ENCODE peak calls at places on chromosomes 11 and 22, in five cellular contexts. One of them, this sample, is unnamed.

GRCh38 chr22:48955351-48956311 is 872.0 kb downstream of the BRD1 start:
- DNase-seq in heart right ventricle: no peak
- DNase-seq in astrocyte of the spinal cord: no peak
- DNase-seq in thoracic aorta: no peak
- DNase-seq in OCI-LY7: no peak
- DNase-seq in this sample: no peak

GRCh38 chr11:65663634-65664200 is 1.0 kb upstream of the RELA start:
- DNase-seq in thoracic aorta: no peak
- DNase-seq in astrocyte of the spinal cord: no peak
- DNase-seq in OCI-LY7: peak
- DNase-seq in heart right ventricle: peak
- DNase-seq in this sample: no peak

GRCh38 chr22:21070690-21071615 is 25.2 kb downstream of the LRRC74B start:
- DNase-seq in thoracic aorta: no peak
- DNase-seq in OCI-LY7: no peak
- DNase-seq in heart right ventricle: no peak
- DNase-seq in astrocyte of the spinal cord: no peak
- DNase-seq in this sample: no peak

GRCh38 chr11:16981651-16982194 is 32.5 kb downstream of the PLEKHA7 start:
- DNase-seq in OCI-LY7: no peak
- DNase-seq in astrocyte of the spinal cord: peak
- DNase-seq in thoracic aorta: no peak
- DNase-seq in heart right ventricle: no peak
- DNase-seq in this sample: peak

GRCh38 chr11:102166175-102166574 is 55.9 kb downstream of the YAP1 start:
- DNase-seq in thoracic aorta: no peak
- DNase-seq in heart right ventricle: no peak
- DNase-seq in OCI-LY7: no peak
- DNase-seq in astrocyte of the spinal cord: no peak
- DNase-seq in this sample: no peak

GRCh38 chr11:34346551-34346950 is 11.3 kb downstream of the ABTB2 start:
- DNase-seq in astrocyte of the spinal cord: no peak
- DNase-seq in OCI-LY7: no peak
- DNase-seq in thoracic aorta: no peak
- DNase-seq in heart right ventricle: no peak
- DNase-seq in this sample: no peak

GRCh38 chr11:91926967-91927366 is 297.7 kb upstream of the FAT3 start:
- DNase-seq in thoracic aorta: no peak
- DNase-seq in OCI-LY7: no peak
- DNase-seq in astrocyte of the spinal cord: peak
- DNase-seq in heart right ventricle: peak
- DNase-seq in this sample: no peak

GRCh38 chr11:64048042-64048854 is 12.5 kb downstream of the FLRT1 start:
- DNase-seq in astrocyte of the spinal cord: no peak
- DNase-seq in heart right ventricle: no peak
- DNase-seq in OCI-LY7: no peak
- DNase-seq in thoracic aorta: no peak
- DNase-seq in this sample: no peak

GRCh38 chr22:24582111-24582814 is 10.6 kb downstream of the LRRC75B start:
- DNase-seq in OCI-LY7: no peak
- DNase-seq in astrocyte of the spinal cord: no peak
- DNase-seq in thoracic aorta: no peak
- DNase-seq in heart right ventricle: no peak
- DNase-seq in this sample: no peak

GRCh38 chr11:33234397-33235168 is 22.6 kb upstream of the HIPK3 start:
- DNase-seq in heart right ventricle: no peak
- DNase-seq in thoracic aorta: no peak
- DNase-seq in OCI-LY7: no peak
- DNase-seq in astrocyte of the spinal cord: no peak
- DNase-seq in this sample: no peak

GRCh38 chr22:29632672-29633071 is 29.2 kb downstream of the NF2 start:
- DNase-seq in astrocyte of the spinal cord: no peak
- DNase-seq in OCI-LY7: no peak
- DNase-seq in thoracic aorta: no peak
- DNase-seq in heart right ventricle: no peak
- DNase-seq in this sample: peak

GRCh38 chr11:12801976-12802375 is 127.8 kb downstream of the TEAD1 start:
- DNase-seq in OCI-LY7: no peak
- DNase-seq in thoracic aorta: no peak
- DNase-seq in heart right ventricle: no peak
- DNase-seq in astrocyte of the spinal cord: no peak
- DNase-seq in this sample: no peak

GRCh38 chr11:102640946-102641345 is 15.8 kb upstream of the MMP20 start:
- DNase-seq in heart right ventricle: no peak
- DNase-seq in astrocyte of the spinal cord: no peak
- DNase-seq in OCI-LY7: no peak
- DNase-seq in thoracic aorta: no peak
- DNase-seq in this sample: no peak

GRCh38 chr11:72225411-72225951 is 914 bp downstream of the INPPL1 start:
- DNase-seq in heart right ventricle: no peak
- DNase-seq in thoracic aorta: no peak
- DNase-seq in astrocyte of the spinal cord: no peak
- DNase-seq in OCI-LY7: peak
- DNase-seq in this sample: no peak

GRCh38 chr11:1117970-1118369 is 39.8 kb upstream of the MUC5AC start:
- DNase-seq in heart right ventricle: no peak
- DNase-seq in astrocyte of the spinal cord: no peak
- DNase-seq in thoracic aorta: no peak
- DNase-seq in OCI-LY7: no peak
- DNase-seq in this sample: no peak

GRCh38 chr11:133500435-133500834 is 31.9 kb downstream of the OPCML start:
- DNase-seq in heart right ventricle: no peak
- DNase-seq in thoracic aorta: no peak
- DNase-seq in astrocyte of the spinal cord: no peak
- DNase-seq in OCI-LY7: no peak
- DNase-seq in this sample: no peak

GRCh38 chr22:19933328-19934241 is 8.0 kb upstream of the COMT start:
- DNase-seq in heart right ventricle: no peak
- DNase-seq in astrocyte of the spinal cord: no peak
- DNase-seq in OCI-LY7: no peak
- DNase-seq in thoracic aorta: no peak
- DNase-seq in this sample: no peak

GRCh38 chr11:132444891-132445290 is 1074.5 kb downstream of the NTM start:
- DNase-seq in thoracic aorta: no peak
- DNase-seq in astrocyte of the spinal cord: no peak
- DNase-seq in heart right ventricle: no peak
- DNase-seq in OCI-LY7: no peak
- DNase-seq in this sample: no peak

GRCh38 chr22:39954584-39955055 is 5.6 kb upstream of the TMA7B start:
- DNase-seq in thoracic aorta: no peak
- DNase-seq in astrocyte of the spinal cord: peak
- DNase-seq in heart right ventricle: no peak
- DNase-seq in OCI-LY7: no peak
- DNase-seq in this sample: peak

GRCh38 chr11:133070790-133071189 is 461.5 kb downstream of the OPCML start:
- DNase-seq in OCI-LY7: no peak
- DNase-seq in astrocyte of the spinal cord: no peak
- DNase-seq in thoracic aorta: no peak
- DNase-seq in heart right ventricle: no peak
- DNase-seq in this sample: no peak

GRCh38 chr22:38923463-38924196 is 33.8 kb upstream of the APOBEC3A start:
- DNase-seq in OCI-LY7: no peak
- DNase-seq in heart right ventricle: peak
- DNase-seq in astrocyte of the spinal cord: peak
- DNase-seq in thoracic aorta: peak
- DNase-seq in this sample: peak

GRCh38 chr11:45872513-45873356 is 12.7 kb upstream of the MAPK8IP1 start:
- DNase-seq in OCI-LY7: peak
- DNase-seq in thoracic aorta: no peak
- DNase-seq in astrocyte of the spinal cord: peak
- DNase-seq in heart right ventricle: peak
- DNase-seq in this sample: peak

GRCh38 chr22:36374603-36375024 is 13.2 kb downstream of the MYH9 start:
- DNase-seq in heart right ventricle: no peak
- DNase-seq in thoracic aorta: no peak
- DNase-seq in astrocyte of the spinal cord: peak
- DNase-seq in OCI-LY7: no peak
- DNase-seq in this sample: peak

GRCh38 chr11:68399916-68400315 is 60.6 kb upstream of the PPP6R3 start:
- DNase-seq in heart right ventricle: no peak
- DNase-seq in thoracic aorta: no peak
- DNase-seq in OCI-LY7: no peak
- DNase-seq in astrocyte of the spinal cord: no peak
- DNase-seq in this sample: no peak

GRCh38 chr22:27905638-27906037 is 13.4 kb downstream of the PITPNB start:
- DNase-seq in astrocyte of the spinal cord: no peak
- DNase-seq in heart right ventricle: no peak
- DNase-seq in thoracic aorta: no peak
- DNase-seq in OCI-LY7: no peak
- DNase-seq in this sample: no peak

GRCh38 chr11:27972432-27973170 is 135.4 kb downstream of the KIF18A start:
- DNase-seq in thoracic aorta: no peak
- DNase-seq in OCI-LY7: no peak
- DNase-seq in heart right ventricle: no peak
- DNase-seq in astrocyte of the spinal cord: peak
- DNase-seq in this sample: peak

GRCh38 chr22:19756288-19757128 is 4.1 kb upstream of the TBX1 start:
- DNase-seq in astrocyte of the spinal cord: no peak
- DNase-seq in thoracic aorta: no peak
- DNase-seq in heart right ventricle: peak
- DNase-seq in OCI-LY7: peak
- DNase-seq in this sample: no peak

GRCh38 chr22:38110008-38110862 is at the start of gene BAIAP2L2:
- DNase-seq in heart right ventricle: no peak
- DNase-seq in astrocyte of the spinal cord: no peak
- DNase-seq in thoracic aorta: no peak
- DNase-seq in OCI-LY7: no peak
- DNase-seq in this sample: no peak

GRCh38 chr11:20367313-20367948 is 3.9 kb downstream of the HTATIP2 start:
- DNase-seq in thoracic aorta: no peak
- DNase-seq in heart right ventricle: no peak
- DNase-seq in OCI-LY7: no peak
- DNase-seq in astrocyte of the spinal cord: peak
- DNase-seq in this sample: peak

GRCh38 chr11:80163011-80163410 is 722.2 kb upstream of the TENM4 start:
- DNase-seq in OCI-LY7: no peak
- DNase-seq in thoracic aorta: no peak
- DNase-seq in astrocyte of the spinal cord: peak
- DNase-seq in heart right ventricle: no peak
- DNase-seq in this sample: peak

GRCh38 chr11:84671325-84672019 is 955.7 kb downstream of the DLG2 start:
- DNase-seq in OCI-LY7: no peak
- DNase-seq in thoracic aorta: no peak
- DNase-seq in heart right ventricle: no peak
- DNase-seq in astrocyte of the spinal cord: no peak
- DNase-seq in this sample: no peak

GRCh38 chr11:122706261-122706660 is 50.7 kb downstream of the UBASH3B start:
- DNase-seq in astrocyte of the spinal cord: peak
- DNase-seq in heart right ventricle: no peak
- DNase-seq in OCI-LY7: no peak
- DNase-seq in thoracic aorta: no peak
- DNase-seq in this sample: peak

GRCh38 chr22:48758905-48759875 is 1068.5 kb downstream of the BRD1 start:
- DNase-seq in astrocyte of the spinal cord: no peak
- DNase-seq in OCI-LY7: no peak
- DNase-seq in thoracic aorta: no peak
- DNase-seq in heart right ventricle: no peak
- DNase-seq in this sample: no peak

GRCh38 chr11:12235945-12236743 is 125.8 kb downstream of the MICAL2 start:
- DNase-seq in heart right ventricle: no peak
- DNase-seq in astrocyte of the spinal cord: peak
- DNase-seq in OCI-LY7: peak
- DNase-seq in thoracic aorta: no peak
- DNase-seq in this sample: peak

GRCh38 chr11:61150656-61151544 is 10.3 kb downstream of the VPS37C start:
- DNase-seq in OCI-LY7: no peak
- DNase-seq in astrocyte of the spinal cord: no peak
- DNase-seq in heart right ventricle: no peak
- DNase-seq in thoracic aorta: no peak
- DNase-seq in this sample: no peak

GRCh38 chr22:25849514-25849913 is 107.5 kb downstream of the MYO18B start:
- DNase-seq in heart right ventricle: no peak
- DNase-seq in thoracic aorta: no peak
- DNase-seq in OCI-LY7: no peak
- DNase-seq in astrocyte of the spinal cord: no peak
- DNase-seq in this sample: no peak

GRCh38 chr11:10600570-10601248 is 32.2 kb upstream of the LYVE1 start:
- DNase-seq in astrocyte of the spinal cord: no peak
- DNase-seq in heart right ventricle: no peak
- DNase-seq in OCI-LY7: no peak
- DNase-seq in thoracic aorta: no peak
- DNase-seq in this sample: no peak

GRCh38 chr11:110518809-110519514 is 89.2 kb downstream of the FDX1 start:
- DNase-seq in thoracic aorta: no peak
- DNase-seq in OCI-LY7: no peak
- DNase-seq in astrocyte of the spinal cord: no peak
- DNase-seq in heart right ventricle: no peak
- DNase-seq in this sample: no peak

This sample was measured in HT1080.